ENCODE peak calls at places on chromosomes 12 and 14, in seven cellular contexts. I is uterus, B is lower leg skin, O is HFF-Myc, P is stomach, H is heart right ventricle, C is fibroblast of lung. G is an unnamed sample.

GRCh38 chr12:49784756-49785409 is 43.3 kb downstream of the NCKAP5L start:
- DNase-seq in B (no peak), C (peak; percentile 52), I (no peak), P (no peak), H (no peak), O (no peak), G (no peak)

GRCh38 chr14:68977741-68978549 is 1.2 kb downstream of the ACTN1 start:
- DNase-seq in C (peak; percentile 95), P (peak; percentile 44), B (peak; percentile 94), O (peak; percentile 70), I (peak; percentile 82), H (peak; percentile 62), G (peak; percentile 93)

GRCh38 chr14:72598328-72598727 is 295.6 kb downstream of the DPF3 start:
- DNase-seq in P (no peak), B (no peak), C (no peak), I (no peak), H (no peak), O (no peak), G (no peak)

GRCh38 chr14:95876769-95877490 is at the start of gene TUNAR:
- DNase-seq in O (no peak), C (peak; percentile 23), P (no peak), B (no peak), I (no peak), H (no peak), G (no peak)

GRCh38 chr14:83924259-83924658 is 1605.7 kb upstream of the FLRT2 start:
- DNase-seq in B (no peak), H (no peak), C (no peak), O (no peak), I (no peak), P (no peak), G (no peak)

GRCh38 chr12:67910360-67911292 is 78.6 kb upstream of the IFNG-AS1 start:
- DNase-seq in B (no peak), C (peak; percentile 98), H (no peak), P (no peak), O (peak; percentile 79), I (no peak), G (peak; percentile 71)

GRCh38 chr12:80857311-80857710 is 80.4 kb downstream of the LIN7A start:
- DNase-seq in B (no peak), C (peak; percentile 84), P (no peak), H (no peak), I (no peak), O (no peak), G (no peak)

GRCh38 chr12:72330291-72330690 is 58.1 kb downstream of the TRHDE start:
- DNase-seq in I (no peak), C (peak; percentile 61), O (peak; percentile 47), P (no peak), B (no peak), H (no peak), G (peak; percentile 54)

GRCh38 chr12:123950476-123951169 is 22.0 kb downstream of the CCDC92 start:
- DNase-seq in H (no peak), C (no peak), O (no peak), P (no peak), I (no peak), B (no peak), G (no peak)

GRCh38 chr14:78170203-78170602 is at the start of gene NRXN3:
- DNase-seq in C (peak; percentile 10), H (no peak), O (no peak), P (no peak), I (no peak), B (peak; percentile 80), G (no peak)

GRCh38 chr12:26028953-26029740 is 70.7 kb downstream of the RASSF8 start:
- DNase-seq in C (peak; percentile 52), P (no peak), H (no peak), I (no peak), B (no peak), O (peak; percentile 27), G (no peak)

GRCh38 chr12:114821571-114821970 is 137.6 kb upstream of the TBX3 start:
- DNase-seq in B (no peak), I (no peak), H (no peak), C (peak; percentile 2), O (no peak), P (no peak), G (no peak)

GRCh38 chr14:90750701-90751100 is 65.5 kb downstream of the TTC7B start:
- DNase-seq in O (no peak), H (no peak), I (no peak), C (no peak), P (no peak), B (no peak), G (no peak)

DNA sequence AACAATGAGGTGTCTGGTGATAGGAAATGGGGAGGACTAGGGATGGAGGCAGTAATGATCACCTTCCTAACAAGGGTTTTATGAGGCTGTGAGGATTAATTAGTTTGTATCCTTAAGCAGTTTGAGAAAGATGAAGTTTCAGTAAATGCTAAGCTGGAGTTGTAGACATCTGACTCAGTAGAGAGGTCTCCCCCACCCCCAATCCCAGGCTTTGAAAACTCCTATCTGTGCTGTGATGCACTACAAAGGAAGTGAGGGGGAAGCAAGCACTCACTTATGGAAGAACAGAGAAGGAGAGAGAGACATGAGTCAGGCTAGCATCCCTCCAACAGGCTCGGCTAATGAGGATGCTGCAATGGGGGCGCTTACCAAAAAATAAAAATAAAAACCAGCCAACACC is 5.5 kb upstream of the BCL11B start:
- DNase-seq in C (peak; percentile 39), H (no peak), B (no peak), P (no peak), O (no peak), I (no peak), G (no peak)
- TF ChIP-seq CTCF in C (no peak), H (no peak), B (no peak), P (no peak), O (no peak), I (no peak), G (no peak)

GRCh38 chr12:118064608-118065007 is 3.6 kb upstream of the WSB2 start:
- DNase-seq in O (no peak), B (no peak), H (no peak), C (no peak), I (no peak), P (no peak), G (no peak)
- TF ChIP-seq CTCF in O (no peak), B (no peak), H (peak; percentile 12), C (peak; percentile 24), I (no peak), P (no peak), G (no peak)

DNA sequence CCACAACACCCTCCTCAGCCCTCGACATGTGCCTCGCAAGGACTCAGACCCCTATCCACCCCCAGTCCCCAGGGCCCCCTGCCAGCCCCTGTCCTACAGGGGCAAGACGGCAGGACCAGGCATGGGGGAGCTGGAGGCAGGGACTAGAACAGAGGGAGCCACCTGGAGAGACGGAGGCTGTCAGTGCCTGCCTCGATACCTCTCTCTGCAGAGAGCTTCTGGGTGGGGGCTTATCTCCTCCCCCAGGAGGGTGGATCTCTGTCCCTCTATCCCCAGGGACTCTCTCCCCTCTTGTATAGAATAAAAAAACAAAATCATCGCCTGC is 2.0 kb upstream of the CPNE6 start:
- DNase-seq in I (no peak), P (no peak), C (no peak), H (no peak), O (no peak), B (no peak), G (no peak)
- TF ChIP-seq CTCF in I (no peak), P (no peak), C (no peak), H (no peak), O (no peak), B (no peak), G (no peak)

DNA sequence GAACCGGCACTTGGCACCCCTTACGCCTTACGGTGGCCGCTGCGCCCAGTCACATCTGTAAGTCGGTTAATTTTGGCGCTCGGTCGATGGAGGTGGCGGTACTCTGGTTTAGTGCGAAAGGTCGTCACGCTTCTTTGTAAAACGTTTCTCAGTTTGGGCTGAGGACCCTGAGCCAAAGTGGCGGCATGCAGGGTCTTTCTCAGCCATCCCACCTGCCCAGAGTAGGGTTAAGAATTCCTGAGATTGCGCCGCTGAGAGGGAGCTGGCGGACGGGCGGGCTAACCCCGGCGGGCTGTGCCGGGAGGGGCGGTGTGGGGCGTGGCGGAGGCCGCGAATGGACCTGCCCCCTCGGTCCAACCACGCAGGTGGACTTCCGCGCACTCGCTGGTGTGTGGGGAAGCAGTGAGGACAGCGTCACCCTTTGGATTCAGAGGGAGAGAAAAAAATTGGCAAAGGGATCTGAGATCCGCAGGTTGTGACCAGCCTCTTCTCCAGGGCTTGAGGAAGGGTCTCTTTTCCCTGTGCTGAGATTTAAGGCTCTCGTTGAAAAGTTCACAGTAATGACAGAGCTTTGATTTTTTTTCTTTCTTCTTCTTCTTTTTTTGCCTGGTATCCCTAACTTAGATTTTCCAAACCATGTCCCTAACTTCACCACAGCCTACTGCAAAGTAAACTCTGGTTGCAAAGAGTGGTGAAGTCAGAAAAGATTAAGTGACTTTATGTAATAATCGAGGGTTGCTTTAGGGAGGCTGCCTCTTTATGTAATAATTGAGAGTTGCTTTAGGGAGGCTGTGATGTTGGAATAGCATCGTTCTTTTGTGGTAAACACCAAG is 602 bp upstream of the FBXO33 start:
- DNase-seq in I (peak; percentile 92), H (peak; percentile 91), O (peak; percentile 52), P (peak; percentile 94), B (peak; percentile 97), C (peak; percentile 85), G (peak; percentile 11)
- TF ChIP-seq CTCF in I (peak; percentile 27), H (no peak), O (no peak), P (no peak), B (peak; percentile 10), C (no peak), G (no peak)

GRCh38 chr14:54761835-54762234 is 140.8 kb downstream of the GCH1 start:
- DNase-seq in O (no peak), H (no peak), C (no peak), B (no peak), P (no peak), I (no peak), G (no peak)

GRCh38 chr14:54762296-54762695 is 140.3 kb downstream of the GCH1 start:
- DNase-seq in C (peak; percentile 73), P (no peak), I (no peak), O (no peak), B (no peak), H (no peak), G (no peak)

GRCh38 chr14:54758041-54758440 is 144.6 kb downstream of the GCH1 start:
- DNase-seq in I (no peak), C (no peak), P (no peak), O (no peak), H (no peak), B (no peak), G (no peak)

GRCh38 chr14:54760866-54761265 is 141.8 kb downstream of the GCH1 start:
- DNase-seq in C (no peak), O (no peak), I (no peak), P (no peak), H (no peak), B (no peak), G (peak; percentile 28)

GRCh38 chr14:54759982-54760585 is 142.5 kb downstream of the GCH1 start:
- DNase-seq in B (no peak), I (no peak), C (no peak), O (no peak), P (no peak), H (no peak), G (no peak)
- TF ChIP-seq CTCF in B (no peak), I (no peak), C (no peak), O (no peak), P (no peak), H (no peak), G (no peak)

G was measured in AG09319.